ENCODE peak calls at places on chromosomes 7 and 10, in five cellular contexts. One of them, this sample, is unnamed.

GRCh38 chr7:132518102-132518838 is 58.0 kb downstream of the PLXNA4 start:
- DNase-seq in IMR-90: no peak
- DNase-seq in mesenchymal stem cell: no peak
- DNase-seq in H1: no peak
- DNase-seq in trophoblast cell: peak; percentile 6
- DNase-seq in this sample: no peak

GRCh38 chr10:22437620-22438588 is 92.6 kb downstream of the SPAG6 start:
- DNase-seq in IMR-90: peak; percentile 19
- DNase-seq in mesenchymal stem cell: no peak
- DNase-seq in H1: no peak
- DNase-seq in trophoblast cell: no peak
- DNase-seq in this sample: no peak

GRCh38 chr10:76868088-76868949 is 769.3 kb downstream of the KCNMA1 start:
- DNase-seq in IMR-90: no peak
- DNase-seq in mesenchymal stem cell: no peak
- DNase-seq in H1: no peak
- DNase-seq in trophoblast cell: no peak
- DNase-seq in this sample: no peak

GRCh38 chr10:100653238-100653956 is 92.0 kb upstream of the PAX2 start:
- DNase-seq in IMR-90: no peak
- DNase-seq in mesenchymal stem cell: no peak
- DNase-seq in H1: no peak
- DNase-seq in trophoblast cell: no peak
- DNase-seq in this sample: no peak

GRCh38 chr7:133724694-133725093 is 402.4 kb upstream of the LRGUK start:
- DNase-seq in IMR-90: no peak
- DNase-seq in mesenchymal stem cell: no peak
- DNase-seq in H1: no peak
- DNase-seq in trophoblast cell: no peak
- DNase-seq in this sample: no peak

GRCh38 chr7:41940760-41941343 is 238.0 kb upstream of the INHBA start:
- DNase-seq in IMR-90: peak; percentile 79
- DNase-seq in mesenchymal stem cell: peak; percentile 79
- DNase-seq in H1: no peak
- DNase-seq in trophoblast cell: peak; percentile 66
- DNase-seq in this sample: peak; percentile 71

GRCh38 chr7:359226-359775 is 69.3 kb downstream of the FOXL3 start:
- DNase-seq in IMR-90: no peak
- DNase-seq in mesenchymal stem cell: no peak
- DNase-seq in H1: no peak
- DNase-seq in trophoblast cell: no peak
- DNase-seq in this sample: no peak

GRCh38 chr7:36284470-36284869 is 105.2 kb upstream of the ANLN start:
- DNase-seq in IMR-90: no peak
- DNase-seq in mesenchymal stem cell: no peak
- DNase-seq in H1: no peak
- DNase-seq in trophoblast cell: no peak
- DNase-seq in this sample: no peak

GRCh38 chr10:61356342-61356741 is 96.8 kb downstream of the TMEM26 start:
- DNase-seq in IMR-90: no peak
- DNase-seq in mesenchymal stem cell: no peak
- DNase-seq in H1: no peak
- DNase-seq in trophoblast cell: no peak
- DNase-seq in this sample: no peak

GRCh38 chr7:113936982-113937381 is 18.2 kb upstream of the PPP1R3A start:
- DNase-seq in IMR-90: no peak
- DNase-seq in mesenchymal stem cell: no peak
- DNase-seq in H1: no peak
- DNase-seq in trophoblast cell: no peak
- DNase-seq in this sample: no peak

GRCh38 chr10:61877882-61878281 is 23.6 kb upstream of the ARID5B start:
- DNase-seq in IMR-90: no peak
- DNase-seq in mesenchymal stem cell: no peak
- DNase-seq in H1: no peak
- DNase-seq in trophoblast cell: no peak
- DNase-seq in this sample: no peak

GRCh38 chr10:5952731-5953385 is 24.5 kb downstream of the IL15RA start:
- DNase-seq in IMR-90: no peak
- DNase-seq in mesenchymal stem cell: no peak
- DNase-seq in H1: no peak
- DNase-seq in trophoblast cell: no peak
- DNase-seq in this sample: no peak

GRCh38 chr7:137151056-137151731 is 192.3 kb downstream of the PTN start:
- DNase-seq in IMR-90: peak; percentile 94
- DNase-seq in mesenchymal stem cell: peak; percentile 82
- DNase-seq in H1: no peak
- DNase-seq in trophoblast cell: no peak
- DNase-seq in this sample: no peak

GRCh38 chr7:23539494-23539907 is 7.7 kb upstream of the TRA2A start:
- DNase-seq in IMR-90: no peak
- DNase-seq in mesenchymal stem cell: no peak
- DNase-seq in H1: no peak
- DNase-seq in trophoblast cell: no peak
- DNase-seq in this sample: no peak

GRCh38 chr7:23546897-23547572 is 15.3 kb upstream of the TRA2A start:
- DNase-seq in IMR-90: peak; percentile 91
- DNase-seq in mesenchymal stem cell: peak; percentile 90
- DNase-seq in H1: peak; percentile 75
- DNase-seq in trophoblast cell: peak; percentile 81
- DNase-seq in this sample: peak; percentile 88

GRCh38 chr7:23545493-23545892 is 13.7 kb upstream of the TRA2A start:
- DNase-seq in IMR-90: no peak
- DNase-seq in mesenchymal stem cell: no peak
- DNase-seq in H1: no peak
- DNase-seq in trophoblast cell: no peak
- DNase-seq in this sample: no peak

GRCh38 chr7:23544913-23545354 is 13.2 kb upstream of the TRA2A start:
- DNase-seq in IMR-90: peak; percentile 44
- DNase-seq in mesenchymal stem cell: peak; percentile 49
- DNase-seq in H1: no peak
- DNase-seq in trophoblast cell: peak; percentile 20
- DNase-seq in this sample: no peak

GRCh38 chr7:23542752-23543151 is 11.0 kb upstream of the TRA2A start:
- DNase-seq in IMR-90: no peak
- DNase-seq in mesenchymal stem cell: no peak
- DNase-seq in H1: no peak
- DNase-seq in trophoblast cell: no peak
- DNase-seq in this sample: no peak
- H2AK5ac ChIP-seq in IMR-90: no peak overlapping the region
- H2AK5ac ChIP-seq in mesenchymal stem cell: no peak overlapping the region
- H2AK5ac ChIP-seq in H1: no peak overlapping the region
- H2AK5ac ChIP-seq in trophoblast cell: no peak overlapping the region
- H2AK5ac ChIP-seq in this sample: no peak overlapping the region

GRCh38 chr10:81875680-81876252 is 772 bp downstream of the NRG3 start:
- DNase-seq in IMR-90: no peak
- DNase-seq in mesenchymal stem cell: no peak
- DNase-seq in H1: no peak
- DNase-seq in trophoblast cell: no peak
- DNase-seq in this sample: no peak
- H3K4me3 ChIP-seq in IMR-90: no peak overlapping the region
- H3K4me3 ChIP-seq in mesenchymal stem cell: no peak overlapping the region
- H3K4me3 ChIP-seq in H1: peak overlapping the region; percentile 69
- H3K4me3 ChIP-seq in trophoblast cell: no peak overlapping the region
- H3K4me3 ChIP-seq in this sample: peak overlapping the region; percentile 71

GRCh38 chr7:141128931-141129330 is 55.1 kb downstream of the TMEM178B start:
- DNase-seq in IMR-90: no peak
- DNase-seq in mesenchymal stem cell: no peak
- DNase-seq in H1: no peak
- DNase-seq in trophoblast cell: no peak
- DNase-seq in this sample: no peak

GRCh38 chr7:141133646-141134045 is 59.8 kb downstream of the TMEM178B start:
- DNase-seq in IMR-90: no peak
- DNase-seq in mesenchymal stem cell: peak; percentile 0
- DNase-seq in H1: no peak
- DNase-seq in trophoblast cell: no peak
- DNase-seq in this sample: no peak

GRCh38 chr7:141128506-141128905 is 54.6 kb downstream of the TMEM178B start:
- DNase-seq in IMR-90: no peak
- DNase-seq in mesenchymal stem cell: no peak
- DNase-seq in H1: no peak
- DNase-seq in trophoblast cell: no peak
- DNase-seq in this sample: no peak

GRCh38 chr7:141132671-141133070 is 58.8 kb downstream of the TMEM178B start:
- DNase-seq in IMR-90: no peak
- DNase-seq in mesenchymal stem cell: no peak
- DNase-seq in H1: no peak
- DNase-seq in trophoblast cell: no peak
- DNase-seq in this sample: no peak
- H3K14ac ChIP-seq in IMR-90: no peak overlapping the region
- H3K14ac ChIP-seq in mesenchymal stem cell: no peak overlapping the region
- H3K14ac ChIP-seq in H1: no peak overlapping the region
- H3K14ac ChIP-seq in trophoblast cell: no peak overlapping the region
- H3K14ac ChIP-seq in this sample: peak overlapping the region; percentile 78

DNA sequence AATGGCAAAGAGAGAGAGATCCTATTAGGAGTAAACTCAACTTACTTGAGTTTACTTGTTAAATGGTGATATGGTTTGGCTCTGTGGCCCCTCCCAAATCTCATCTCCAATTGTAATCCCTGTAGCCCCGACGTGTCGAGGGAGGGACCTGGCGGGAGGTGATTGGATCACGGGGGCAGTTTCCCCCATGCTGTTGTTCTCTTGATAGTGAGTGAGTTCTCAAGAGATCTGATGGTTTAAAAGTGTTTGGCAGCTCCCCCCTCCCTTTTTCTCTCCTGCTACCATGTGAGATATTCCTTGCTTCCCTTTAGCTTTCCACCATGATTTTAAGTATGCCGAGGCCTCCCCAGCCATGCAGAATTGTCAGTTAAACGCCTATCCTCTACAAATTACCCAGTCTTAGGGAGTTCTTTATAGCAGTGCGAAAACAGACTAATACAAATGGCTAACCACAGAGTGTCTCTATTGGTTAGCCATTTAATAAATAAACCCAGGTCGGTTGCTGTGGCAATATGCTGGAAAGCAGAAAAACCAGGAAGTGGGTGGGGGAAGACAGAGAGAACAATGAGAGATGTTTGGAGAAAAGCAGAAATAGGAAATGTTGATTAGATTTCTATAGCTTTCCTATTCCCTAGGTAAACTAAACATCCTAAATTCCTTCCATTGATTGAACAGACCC is 3.0 kb upstream of the STMP1 start:
- DNase-seq in IMR-90: peak; percentile 39
- DNase-seq in mesenchymal stem cell: peak; percentile 58
- DNase-seq in H1: no peak
- DNase-seq in trophoblast cell: no peak
- DNase-seq in this sample: no peak
- H2AK5ac ChIP-seq in IMR-90: peak overlapping the region; percentile 16
- H2AK5ac ChIP-seq in mesenchymal stem cell: no peak overlapping the region
- H2AK5ac ChIP-seq in H1: no peak overlapping the region
- H2AK5ac ChIP-seq in trophoblast cell: no peak overlapping the region
- H2AK5ac ChIP-seq in this sample: no peak overlapping the region